ENCODE peak calls at places on chromosomes 3 and 15, in six cellular contexts. Y is left ventricle myocardium inferior, D is vagina, V is psoas muscle, M is heart right ventricle, O is astrocyte. W is an unnamed sample.

GRCh38 chr15:39360417-39360816 is 220.5 kb upstream of the THBS1 start:
- DNase-seq in Y (no peak), D (no peak), V (no peak), M (no peak), O (no peak), W (no peak)

GRCh38 chr3:55609230-55610100 is 122.4 kb upstream of the WNT5A start:
- DNase-seq in Y (no peak), D (no peak), V (no peak), M (no peak), O (no peak), W (no peak)

GRCh38 chr3:134291300-134292254 is 40.9 kb upstream of the RYK start:
- DNase-seq in Y (peak; percentile 74), D (no peak), V (peak; percentile 87), M (no peak), O (peak; percentile 69), W (no peak)

GRCh38 chr3:13667330-13667729 is 118.4 kb downstream of the FBLN2 start:
- DNase-seq in Y (no peak), D (no peak), V (no peak), M (no peak), O (no peak), W (no peak)

GRCh38 chr3:193157051-193157450 is 84.0 kb upstream of the PLAAT1 start:
- DNase-seq in Y (no peak), D (no peak), V (no peak), M (no peak), O (no peak), W (no peak)

GRCh38 chr3:24405057-24405456 is 89.6 kb downstream of the THRB start:
- DNase-seq in Y (no peak), D (no peak), V (no peak), M (no peak), O (no peak), W (no peak)

GRCh38 chr3:188243124-188243795 is 89.3 kb downstream of the LPP start:
- DNase-seq in Y (no peak), D (no peak), V (no peak), M (no peak), O (no peak), W (no peak)

GRCh38 chr3:13009132-13009945 is 63.9 kb downstream of the IQSEC1 start:
- DNase-seq in Y (peak; percentile 69), D (no peak), V (peak; percentile 70), M (peak; percentile 66), O (no peak), W (peak; percentile 81)

GRCh38 chr3:30675774-30676173 is 69.4 kb downstream of the TGFBR2 start:
- DNase-seq in Y (no peak), D (no peak), V (no peak), M (no peak), O (no peak), W (no peak)

GRCh38 chr15:29805043-29805707 is 17.1 kb downstream of the TJP1 start:
- DNase-seq in Y (no peak), D (no peak), V (no peak), M (peak; percentile 62), O (peak; percentile 72), W (no peak)

GRCh38 chr3:190301591-190301990 is 20.7 kb downstream of the CLDN1 start:
- DNase-seq in Y (no peak), D (no peak), V (no peak), M (no peak), O (no peak), W (no peak)

DNA sequence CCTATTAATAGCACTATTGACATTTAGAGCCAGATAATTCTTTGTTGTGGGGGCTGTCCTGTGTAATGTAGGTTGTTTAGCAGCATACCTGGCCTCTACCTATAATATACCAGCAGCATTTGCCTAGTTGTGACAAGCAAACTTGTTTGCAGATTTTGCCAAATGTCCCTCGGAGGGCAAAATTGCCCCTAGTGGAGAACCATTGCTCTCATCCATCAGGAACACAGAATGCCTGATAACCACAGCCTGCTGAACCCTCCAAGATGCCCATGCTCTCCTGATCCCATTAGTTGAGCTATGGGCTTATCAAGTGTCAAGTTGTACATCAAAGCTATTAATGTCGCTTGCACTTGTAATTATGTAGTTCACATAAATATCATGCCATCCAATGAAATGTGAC is 15.0 kb upstream of the KBTBD8 start:
- DNase-seq in Y (no peak), D (no peak), V (no peak), M (no peak), O (no peak), W (no peak)
- TF ChIP-seq CTCF in Y (peak; percentile 7), D (no peak), V (no peak), M (no peak), O (no peak), W (no peak)

GRCh38 chr3:98263944-98264343 is at the start of gene OR5H6:
- DNase-seq in Y (no peak), D (no peak), V (no peak), M (no peak), O (no peak), W (no peak)

GRCh38 chr3:98259707-98260106 is 4.3 kb upstream of the OR5H6 start:
- DNase-seq in Y (no peak), D (no peak), V (no peak), M (no peak), O (no peak), W (peak; percentile 28)
- TF ChIP-seq CTCF in Y (no peak), D (no peak), V (no peak), M (no peak), O (no peak), W (no peak)

DNA sequence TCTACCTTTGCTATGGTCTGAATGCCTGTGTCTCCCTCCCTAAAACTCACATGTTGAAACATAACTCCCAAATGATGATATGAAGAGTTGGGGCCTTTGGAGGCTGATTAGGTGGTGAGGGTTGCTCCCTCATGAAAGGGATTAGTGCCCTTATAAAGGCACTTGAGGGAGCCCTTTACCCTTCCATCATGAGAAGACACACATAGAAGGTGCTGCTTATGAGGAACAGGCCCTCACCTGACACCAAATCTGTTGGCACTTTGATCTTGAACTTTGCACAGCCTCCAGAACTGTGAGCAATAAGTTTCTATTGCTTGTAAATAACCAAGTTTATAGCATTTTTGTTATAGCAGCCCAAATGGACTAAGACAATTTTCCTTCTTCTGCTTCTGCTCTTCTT is 76.2 kb upstream of the ADAMTS9 start:
- DNase-seq in Y (no peak), D (no peak), V (no peak), M (no peak), O (no peak), W (no peak)
- TF ChIP-seq CTCF in Y (no peak), D (no peak), V (no peak), M (no peak), O (no peak), W (no peak)

GRCh38 chr3:119781330-119782198 is at the start of gene NR1I2:
- DNase-seq in Y (no peak), D (no peak), V (no peak), M (no peak), O (no peak), W (no peak)
- TF ChIP-seq CTCF in Y (no peak), D (no peak), V (no peak), M (no peak), O (no peak), W (no peak)

GRCh38 chr3:186600896-186601295 is 12.0 kb upstream of the AHSG start:
- DNase-seq in Y (no peak), D (no peak), V (no peak), M (no peak), O (no peak), W (no peak)

GRCh38 chr3:186599785-186600166 is 13.1 kb upstream of the AHSG start:
- DNase-seq in Y (no peak), D (no peak), V (no peak), M (no peak), O (no peak), W (no peak)

GRCh38 chr3:186598108-186598784 is 14.6 kb upstream of the AHSG start:
- DNase-seq in Y (peak; percentile 78), D (no peak), V (no peak), M (peak; percentile 80), O (peak; percentile 88), W (peak; percentile 61)

GRCh38 chr3:186598794-186599141 is 14.1 kb upstream of the AHSG start:
- DNase-seq in Y (no peak), D (no peak), V (no peak), M (no peak), O (no peak), W (peak; percentile 15)

DNA sequence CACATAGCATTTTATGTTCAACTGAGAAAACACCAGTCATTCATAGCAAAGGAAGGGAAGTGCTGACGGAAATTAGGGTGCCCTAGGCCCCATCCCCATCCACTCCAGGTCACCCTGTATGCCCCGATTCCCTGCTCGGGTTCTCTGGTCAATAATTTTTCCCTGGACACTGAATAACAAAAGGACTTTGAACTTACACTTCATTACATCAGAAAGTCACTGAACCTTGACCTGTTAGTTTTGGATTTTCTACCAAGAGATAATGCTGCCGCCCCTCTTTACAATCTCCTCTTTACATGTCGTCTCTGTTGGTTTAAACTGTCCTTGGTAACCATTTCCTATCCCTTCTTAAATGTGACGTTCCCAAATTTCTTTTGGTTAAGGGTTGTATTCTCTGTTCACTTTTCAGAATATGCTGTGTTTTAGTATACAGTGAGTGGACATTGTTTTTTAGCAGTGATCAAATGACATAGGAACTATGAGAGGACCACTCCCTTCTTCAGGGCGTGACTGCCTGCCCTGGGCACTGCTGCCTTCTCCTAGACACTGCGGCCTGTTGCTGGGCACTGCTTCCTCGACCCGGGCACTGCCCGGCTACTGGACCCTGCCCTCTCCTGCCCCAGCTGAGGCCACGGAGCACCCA is 13.6 kb upstream of the AHSG start:
- DNase-seq in Y (no peak), D (no peak), V (no peak), M (no peak), O (no peak), W (peak; percentile 35)
- TF ChIP-seq CTCF in Y (no peak), D (no peak), V (no peak), M (no peak), O (no peak), W (no peak)

GRCh38 chr15:57542505-57542817 is 49.2 kb upstream of the MYZAP start:
- DNase-seq in Y (no peak), D (no peak), V (no peak), M (no peak), O (no peak), W (no peak)

GRCh38 chr15:57540736-57541135 is 51.0 kb upstream of the MYZAP start:
- DNase-seq in Y (no peak), D (no peak), V (no peak), M (no peak), O (no peak), W (no peak)

GRCh38 chr15:57541271-57541670 is 50.4 kb upstream of the MYZAP start:
- DNase-seq in Y (no peak), D (no peak), V (no peak), M (no peak), O (no peak), W (no peak)

GRCh38 chr15:57544840-57545239 is 46.9 kb upstream of the MYZAP start:
- DNase-seq in Y (no peak), D (no peak), V (no peak), M (no peak), O (no peak), W (no peak)

DNA sequence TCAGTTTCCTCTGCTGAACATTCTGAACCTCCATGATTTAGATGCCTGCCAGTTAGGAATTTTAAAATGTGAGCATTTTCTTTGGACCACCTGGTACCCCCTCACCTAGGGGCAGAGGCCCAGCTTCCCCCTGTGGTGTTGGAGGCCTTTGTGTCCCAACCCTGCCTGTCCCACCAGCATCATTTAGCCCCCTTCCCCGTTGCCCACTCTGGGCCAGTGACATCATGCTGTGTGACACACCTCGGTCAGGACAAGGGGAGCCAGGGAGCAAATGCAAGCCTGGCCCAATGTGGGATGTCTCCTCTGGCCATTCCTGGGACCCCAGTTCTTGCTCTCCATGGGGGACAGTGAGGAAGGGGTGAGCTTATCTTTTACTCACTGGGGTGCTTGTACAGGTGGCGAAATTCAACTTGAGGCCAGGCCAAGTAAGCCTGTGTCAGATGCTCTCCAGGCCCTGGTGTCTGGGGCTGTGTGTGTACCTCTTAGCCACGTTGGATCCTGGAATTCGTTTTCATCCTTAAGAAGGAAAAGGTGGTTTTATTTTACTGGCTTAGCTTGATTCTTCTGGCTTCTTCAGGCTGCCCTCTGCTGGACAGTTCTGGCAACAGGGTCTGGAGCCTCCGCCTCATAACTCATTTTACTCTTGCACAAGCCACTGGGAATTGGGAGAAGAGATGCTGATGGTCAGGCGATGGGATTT is 49.7 kb upstream of the MYZAP start:
- DNase-seq in Y (peak; percentile 61), D (peak; percentile 91), V (peak; percentile 74), M (peak; percentile 68), O (peak; percentile 37), W (peak; percentile 82)
- TF ChIP-seq CTCF in Y (peak; percentile 90), D (peak; percentile 71), V (peak; percentile 74), M (peak; percentile 80), O (peak; percentile 93), W (peak; percentile 79)